ENCODE peak calls at places on chromosome 10, in four cellular contexts. One of them, this sample, is unnamed.
A peak's percentile ranks its signal among the peaks of the same experiment; 100 is the strongest.

GRCh38 chr10:97714401-97715258 is 1.1 kb downstream of the MARVELD1 start:
- DNase-seq in PC-3: peak; percentile 53
- DNase-seq in HFF-Myc: no peak
- DNase-seq in thyroid gland: peak; percentile 51
- DNase-seq in this sample: peak; percentile 75

GRCh38 chr10:127485153-127485857 is 63.8 kb upstream of the NPS start:
- DNase-seq in HFF-Myc: no peak
- DNase-seq in PC-3: peak; percentile 74
- DNase-seq in thyroid gland: no peak
- DNase-seq in this sample: peak; percentile 60

GRCh38 chr10:44287408-44287807 is 97.5 kb downstream of the CXCL12 start:
- DNase-seq in PC-3: no peak
- DNase-seq in HFF-Myc: no peak
- DNase-seq in thyroid gland: no peak
- DNase-seq in this sample: no peak

GRCh38 chr10:78952686-78953085 is 116.1 kb upstream of the ZMIZ1 start:
- DNase-seq in thyroid gland: no peak
- DNase-seq in HFF-Myc: peak; percentile 22
- DNase-seq in PC-3: no peak
- DNase-seq in this sample: no peak

GRCh38 chr10:625751-626711 is 63.4 kb downstream of the DIP2C start:
- DNase-seq in thyroid gland: no peak
- DNase-seq in PC-3: no peak
- DNase-seq in HFF-Myc: no peak
- DNase-seq in this sample: no peak

GRCh38 chr10:100482834-100483185 is 20.0 kb downstream of the WNT8B start:
- DNase-seq in PC-3: no peak
- DNase-seq in thyroid gland: no peak
- DNase-seq in HFF-Myc: no peak
- DNase-seq in this sample: no peak

GRCh38 chr10:46291817-46292572 is 5.2 kb downstream of the ANTXRL start:
- DNase-seq in PC-3: no peak
- DNase-seq in HFF-Myc: no peak
- DNase-seq in thyroid gland: no peak
- DNase-seq in this sample: no peak

GRCh38 chr10:60517805-60518204 is 128.1 kb upstream of the ANK3 start:
- DNase-seq in HFF-Myc: no peak
- DNase-seq in PC-3: peak; percentile 49
- DNase-seq in thyroid gland: no peak
- DNase-seq in this sample: peak; percentile 22

GRCh38 chr10:125559210-125559609 is 123.8 kb downstream of the TEX36 start:
- DNase-seq in thyroid gland: no peak
- DNase-seq in PC-3: no peak
- DNase-seq in HFF-Myc: no peak
- DNase-seq in this sample: no peak

GRCh38 chr10:107653832-107654287 is 489.4 kb upstream of the SORCS1 start:
- DNase-seq in HFF-Myc: no peak
- DNase-seq in PC-3: peak; percentile 47
- DNase-seq in thyroid gland: peak; percentile 12
- DNase-seq in this sample: peak; percentile 45

GRCh38 chr10:6838118-6838517 is 258.0 kb upstream of the PRKCQ start:
- DNase-seq in thyroid gland: no peak
- DNase-seq in PC-3: peak; percentile 9
- DNase-seq in HFF-Myc: no peak
- DNase-seq in this sample: peak; percentile 11

GRCh38 chr10:89515031-89515841 is 20.2 kb downstream of the SLC16A12 start:
- DNase-seq in HFF-Myc: peak; percentile 55
- DNase-seq in PC-3: no peak
- DNase-seq in thyroid gland: peak; percentile 50
- DNase-seq in this sample: peak; percentile 78

GRCh38 chr10:80453392-80453714 is 757 bp upstream of the TSPAN14 start:
- DNase-seq in PC-3: no peak
- DNase-seq in HFF-Myc: no peak
- DNase-seq in thyroid gland: no peak
- DNase-seq in this sample: no peak

GRCh38 chr10:80452069-80452468 is 2.0 kb upstream of the TSPAN14 start:
- DNase-seq in PC-3: no peak
- DNase-seq in thyroid gland: no peak
- DNase-seq in HFF-Myc: no peak
- DNase-seq in this sample: no peak

GRCh38 chr10:80451132-80451531 is 3.0 kb upstream of the TSPAN14 start:
- DNase-seq in HFF-Myc: no peak
- DNase-seq in PC-3: no peak
- DNase-seq in thyroid gland: no peak
- DNase-seq in this sample: no peak

GRCh38 chr10:80453715-80454525 is at the start of gene TSPAN14:
- DNase-seq in HFF-Myc: no peak
- DNase-seq in thyroid gland: peak; percentile 87
- DNase-seq in PC-3: no peak
- DNase-seq in this sample: peak; percentile 55

DNA sequence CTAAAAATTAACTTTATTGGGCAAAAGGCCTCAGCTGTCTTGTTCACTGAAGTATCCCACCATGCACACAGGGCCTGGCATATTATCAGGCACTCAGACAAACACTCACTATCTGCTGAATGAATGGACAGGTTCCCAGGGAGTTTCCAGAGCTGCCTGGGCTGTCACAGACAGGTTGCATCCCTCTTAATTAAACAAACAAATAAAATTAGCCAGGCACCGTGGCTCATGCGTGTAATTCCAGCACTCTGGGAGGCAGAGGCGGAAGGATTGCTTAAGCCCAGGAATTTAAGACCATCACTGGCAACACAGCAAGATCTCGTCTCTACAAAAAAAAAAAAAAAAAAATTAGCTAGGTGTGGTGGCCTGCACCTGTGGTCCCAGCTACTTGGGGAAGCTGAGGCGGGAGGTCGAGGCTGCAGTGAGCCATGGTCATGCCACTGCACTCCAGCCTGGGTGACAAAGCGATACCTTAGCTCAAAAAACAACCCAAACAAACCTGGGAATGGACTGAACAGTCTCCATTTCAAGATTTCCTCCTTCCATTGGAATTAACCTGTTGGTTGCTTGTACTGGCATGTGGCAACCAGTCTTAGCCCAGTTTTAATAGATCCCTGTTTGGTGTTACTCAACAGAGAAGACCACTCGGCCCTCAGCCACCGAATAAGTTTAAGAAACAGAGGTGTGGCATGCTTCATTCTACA is 1.3 kb upstream of the TSPAN14 start:
- DNase-seq in thyroid gland: peak; percentile 63
- DNase-seq in HFF-Myc: no peak
- DNase-seq in PC-3: no peak
- DNase-seq in this sample: peak; percentile 84
- H3K4me3 ChIP-seq in thyroid gland: no peak overlapping the region
- H3K4me3 ChIP-seq in HFF-Myc: peak overlapping the region; percentile 29
- H3K4me3 ChIP-seq in PC-3: no peak overlapping the region
- H3K4me3 ChIP-seq in this sample: peak overlapping the region; percentile 33

DNA sequence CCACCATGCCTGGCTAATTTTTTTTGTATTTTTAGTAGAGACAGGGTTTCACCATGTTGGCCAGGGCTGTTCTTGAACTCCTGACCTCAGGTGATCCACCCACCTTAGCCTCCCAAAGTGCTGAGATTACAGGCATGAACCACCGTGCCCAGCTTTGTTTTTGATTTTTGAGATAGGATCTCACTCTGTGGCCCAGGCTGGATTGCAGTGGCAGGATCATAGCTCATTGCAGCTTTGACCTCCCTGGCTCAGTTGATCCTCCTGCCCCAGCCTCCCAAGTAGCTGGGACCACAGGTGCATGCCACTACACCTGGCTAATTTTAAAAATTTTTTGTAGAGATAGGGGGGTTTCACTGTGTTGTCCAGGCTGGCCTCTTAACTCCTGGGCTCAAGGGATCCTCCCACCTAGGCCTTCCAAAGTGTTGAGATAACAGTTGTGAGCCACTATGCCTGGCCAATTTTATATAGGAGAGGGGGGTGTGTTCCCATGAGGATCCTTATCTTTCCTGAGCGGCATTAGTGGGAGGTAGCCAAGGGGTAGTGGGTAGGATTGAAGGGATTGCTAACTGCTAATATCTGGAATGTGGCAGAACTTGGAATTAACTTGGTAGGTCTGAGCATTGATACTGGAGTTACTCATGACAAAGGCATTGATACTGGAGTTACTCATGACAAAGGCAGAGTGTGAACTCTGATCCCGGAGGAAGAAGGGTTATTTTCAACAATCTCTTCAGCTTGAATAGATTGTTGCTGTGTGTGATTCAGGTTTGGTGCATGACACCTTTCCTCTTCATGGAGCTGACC is 1.0 kb upstream of the NOLC1 start:
- DNase-seq in HFF-Myc: peak; percentile 38
- DNase-seq in PC-3: peak; percentile 63
- DNase-seq in thyroid gland: no peak
- DNase-seq in this sample: peak; percentile 86
- H3K4me3 ChIP-seq in HFF-Myc: no peak overlapping the region
- H3K4me3 ChIP-seq in PC-3: peak overlapping the region; percentile 50
- H3K4me3 ChIP-seq in thyroid gland: no peak overlapping the region
- H3K4me3 ChIP-seq in this sample: peak overlapping the region; percentile 92

DNA sequence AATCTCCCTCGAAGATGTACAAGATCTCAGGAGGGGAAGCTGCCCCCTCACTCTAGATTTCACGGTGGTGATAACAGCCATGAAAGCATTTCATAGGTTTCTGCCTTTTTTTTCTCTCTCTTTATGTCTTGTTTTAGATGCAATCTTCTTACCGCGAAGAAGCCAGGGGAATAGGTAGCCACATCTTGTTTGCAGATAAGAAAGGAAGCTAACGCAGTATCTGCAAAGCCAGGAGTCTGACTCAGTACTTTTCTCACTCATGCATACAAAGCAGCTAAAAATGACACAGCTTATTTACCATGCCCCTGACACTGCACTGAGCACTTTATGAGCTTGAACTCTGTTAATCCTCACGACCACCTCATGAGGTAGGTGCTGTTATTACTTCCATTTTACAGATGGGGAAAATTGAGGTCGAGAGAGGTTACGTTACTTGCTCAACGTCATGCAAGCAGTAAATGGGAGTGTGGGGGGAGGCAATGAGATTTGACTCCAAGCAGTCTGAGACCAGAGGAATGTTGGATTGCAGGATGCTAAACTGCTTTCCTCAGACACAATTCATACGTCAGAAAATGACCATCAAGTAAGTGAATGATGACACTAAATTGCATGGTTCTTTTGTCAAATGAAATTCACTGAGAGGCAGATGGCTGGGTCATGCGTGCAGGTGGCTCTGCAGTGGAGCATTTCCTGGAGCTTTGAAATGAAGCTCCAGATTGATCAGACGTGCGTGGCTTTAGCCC is 3.2 kb downstream of the MAP3K8 start:
- DNase-seq in PC-3: peak; percentile 61
- DNase-seq in HFF-Myc: no peak
- DNase-seq in thyroid gland: no peak
- DNase-seq in this sample: peak; percentile 70
- H3K4me3 ChIP-seq in PC-3: peak overlapping the region; percentile 98
- H3K4me3 ChIP-seq in HFF-Myc: no peak overlapping the region
- H3K4me3 ChIP-seq in thyroid gland: no peak overlapping the region
- H3K4me3 ChIP-seq in this sample: no peak overlapping the region

GRCh38 chr10:77051837-77052236 is 585.8 kb downstream of the KCNMA1 start:
- DNase-seq in HFF-Myc: no peak
- DNase-seq in thyroid gland: no peak
- DNase-seq in PC-3: no peak
- DNase-seq in this sample: no peak
- H3K4me3 ChIP-seq in HFF-Myc: no peak overlapping the region
- H3K4me3 ChIP-seq in thyroid gland: no peak overlapping the region
- H3K4me3 ChIP-seq in PC-3: no peak overlapping the region
- H3K4me3 ChIP-seq in this sample: no peak overlapping the region

GRCh38 chr10:112986791-112987190 is 36.7 kb downstream of the TCF7L2 start:
- DNase-seq in HFF-Myc: no peak
- DNase-seq in PC-3: no peak
- DNase-seq in thyroid gland: no peak
- DNase-seq in this sample: peak; percentile 28
- H3K4me3 ChIP-seq in HFF-Myc: no peak overlapping the region
- H3K4me3 ChIP-seq in PC-3: no peak overlapping the region
- H3K4me3 ChIP-seq in thyroid gland: no peak overlapping the region
- H3K4me3 ChIP-seq in this sample: no peak overlapping the region

GRCh38 chr10:24208661-24209420 is at the start of gene KIAA1217:
- DNase-seq in PC-3: peak; percentile 38
- DNase-seq in HFF-Myc: peak; percentile 14
- DNase-seq in thyroid gland: peak; percentile 92
- DNase-seq in this sample: peak; percentile 17

GRCh38 chr10:24206334-24206733 is 2.6 kb upstream of the KIAA1217 start:
- DNase-seq in HFF-Myc: no peak
- DNase-seq in PC-3: no peak
- DNase-seq in thyroid gland: no peak
- DNase-seq in this sample: no peak

GRCh38 chr10:24209421-24209770 is 458 bp downstream of the KIAA1217 start:
- DNase-seq in thyroid gland: peak; percentile 19
- DNase-seq in PC-3: peak; percentile 72
- DNase-seq in HFF-Myc: peak; percentile 15
- DNase-seq in this sample: peak; percentile 91

GRCh38 chr10:24206926-24207701 is 1.8 kb upstream of the KIAA1217 start:
- DNase-seq in thyroid gland: peak; percentile 22
- DNase-seq in HFF-Myc: no peak
- DNase-seq in PC-3: no peak
- DNase-seq in this sample: no peak

GRCh38 chr10:24207781-24208611 is 942 bp upstream of the KIAA1217 start:
- DNase-seq in thyroid gland: peak; percentile 53
- DNase-seq in HFF-Myc: no peak
- DNase-seq in PC-3: peak; percentile 72
- DNase-seq in this sample: peak; percentile 24
- H3K4me3 ChIP-seq in thyroid gland: no peak overlapping the region
- H3K4me3 ChIP-seq in HFF-Myc: peak overlapping the region; percentile 52
- H3K4me3 ChIP-seq in PC-3: peak overlapping the region; percentile 68
- H3K4me3 ChIP-seq in this sample: no peak overlapping the region

GRCh38 chr10:7866191-7866590 is 47.9 kb downstream of the TAF3 start:
- DNase-seq in PC-3: no peak
- DNase-seq in thyroid gland: no peak
- DNase-seq in HFF-Myc: no peak
- DNase-seq in this sample: no peak

GRCh38 chr10:7874864-7875263 is 56.6 kb downstream of the TAF3 start:
- DNase-seq in thyroid gland: no peak
- DNase-seq in HFF-Myc: no peak
- DNase-seq in PC-3: no peak
- DNase-seq in this sample: no peak

GRCh38 chr10:7876541-7877127 is 58.3 kb downstream of the TAF3 start:
- DNase-seq in HFF-Myc: no peak
- DNase-seq in PC-3: no peak
- DNase-seq in thyroid gland: no peak
- DNase-seq in this sample: no peak

GRCh38 chr10:7872041-7872442 is 53.7 kb downstream of the TAF3 start:
- DNase-seq in PC-3: peak; percentile 23
- DNase-seq in thyroid gland: no peak
- DNase-seq in HFF-Myc: no peak
- DNase-seq in this sample: peak; percentile 17
- H3K4me3 ChIP-seq in PC-3: peak overlapping the region; percentile 55
- H3K4me3 ChIP-seq in thyroid gland: peak overlapping the region; percentile 13
- H3K4me3 ChIP-seq in HFF-Myc: no peak overlapping the region
- H3K4me3 ChIP-seq in this sample: peak overlapping the region; percentile 4

GRCh38 chr10:77532068-77532467 is 105.5 kb downstream of the KCNMA1 start:
- DNase-seq in HFF-Myc: no peak
- DNase-seq in thyroid gland: no peak
- DNase-seq in PC-3: no peak
- DNase-seq in this sample: peak; percentile 75
- H3K4me3 ChIP-seq in HFF-Myc: no peak overlapping the region
- H3K4me3 ChIP-seq in thyroid gland: no peak overlapping the region
- H3K4me3 ChIP-seq in PC-3: peak overlapping the region; percentile 36
- H3K4me3 ChIP-seq in this sample: no peak overlapping the region

GRCh38 chr10:122463466-122464157 is 2.3 kb downstream of the HTRA1 start:
- DNase-seq in thyroid gland: no peak
- DNase-seq in HFF-Myc: no peak
- DNase-seq in PC-3: no peak
- DNase-seq in this sample: no peak
- H3K4me3 ChIP-seq in thyroid gland: no peak overlapping the region
- H3K4me3 ChIP-seq in HFF-Myc: no peak overlapping the region
- H3K4me3 ChIP-seq in PC-3: peak overlapping the region; percentile 86
- H3K4me3 ChIP-seq in this sample: peak overlapping the region; percentile 69

GRCh38 chr10:14569274-14570060 is 205.2 kb downstream of the FAM107B start:
- DNase-seq in PC-3: no peak
- DNase-seq in HFF-Myc: no peak
- DNase-seq in thyroid gland: no peak
- DNase-seq in this sample: no peak
- H3K4me3 ChIP-seq in PC-3: no peak overlapping the region
- H3K4me3 ChIP-seq in HFF-Myc: no peak overlapping the region
- H3K4me3 ChIP-seq in thyroid gland: no peak overlapping the region
- H3K4me3 ChIP-seq in this sample: no peak overlapping the region